ENCODE peak calls at places on chromosomes 7 and 10, in eight cellular contexts. N is HCT116, H is Panc1, U is GM12878, W is upper lobe of left lung, M is K562, X is HepG2, T is GM23338. P is an unnamed sample.

GRCh38 chr7:130668258-130669050 is at the start of gene COPG2:
- ATAC-seq in H (peak; percentile 100), N (peak; percentile 97), M (peak; percentile 100), W (peak; percentile 100), X (peak; percentile 99), U (peak; percentile 99), T (peak; percentile 97), P (peak; percentile 99)

GRCh38 chr7:97167176-97167575 is 49.7 kb downstream of the SDHAF3 start:
- ATAC-seq in W (no peak), T (no peak), U (no peak), M (no peak), N (no peak), H (no peak), X (no peak), P (no peak)

GRCh38 chr7:55971045-55971444 is 6.7 kb downstream of the NIPSNAP2 start:
- ATAC-seq in X (no peak), H (peak; percentile 42), U (no peak), T (no peak), N (no peak), W (no peak), M (no peak), P (no peak)

GRCh38 chr10:103834436-103835095 is 20.8 kb downstream of the SH3PXD2A start:
- ATAC-seq in H (no peak), M (no peak), W (no peak), T (peak; percentile 47), N (no peak), U (no peak), X (no peak), P (peak; percentile 26)

GRCh38 chr7:93115796-93116195 is 2.0 kb downstream of the SAMD9 start:
- ATAC-seq in W (peak; percentile 69), U (peak; percentile 55), N (peak; percentile 67), M (peak; percentile 43), X (no peak), T (no peak), H (peak; percentile 46), P (no peak)

GRCh38 chr7:29926216-29926615 is 63.4 kb downstream of the SCRN1 start:
- ATAC-seq in T (no peak), H (no peak), X (no peak), U (no peak), M (no peak), N (no peak), W (no peak), P (no peak)

GRCh38 chr10:123301077-123301875 is 147.1 kb downstream of the BUB3 start:
- ATAC-seq in X (no peak), N (peak; percentile 62), T (peak; percentile 48), U (peak; percentile 81), H (peak; percentile 75), M (no peak), W (peak; percentile 73), P (no peak)

GRCh38 chr7:16801111-16801542 is 3.7 kb downstream of the AGR2 start:
- ATAC-seq in H (peak; percentile 43), U (peak; percentile 81), N (peak; percentile 85), M (peak; percentile 88), T (peak; percentile 58), W (peak; percentile 60), X (peak; percentile 59), P (no peak)

GRCh38 chr10:60479305-60480020 is 89.8 kb upstream of the ANK3 start:
- ATAC-seq in T (peak; percentile 42), U (peak; percentile 55), N (no peak), H (no peak), W (no peak), X (no peak), M (no peak), P (no peak)

GRCh38 chr7:88233828-88234227 is 14.0 kb upstream of the SRI start:
- ATAC-seq in H (no peak), U (no peak), W (no peak), N (no peak), M (peak; percentile 81), T (no peak), X (peak; percentile 87), P (no peak)

GRCh38 chr7:158728911-158729645 is 24.5 kb upstream of the NCAPG2 start:
- ATAC-seq in U (no peak), W (no peak), M (no peak), X (no peak), T (no peak), H (no peak), N (no peak), P (no peak)

GRCh38 chr7:106599343-106599698 is 61.6 kb downstream of the CCDC71L start:
- ATAC-seq in N (no peak), W (no peak), U (no peak), H (peak; percentile 38), M (peak; percentile 1), X (no peak), T (no peak), P (no peak)

GRCh38 chr7:106600569-106601373 is 60.2 kb downstream of the CCDC71L start:
- ATAC-seq in N (no peak), H (no peak), X (no peak), M (peak; percentile 10), W (no peak), U (no peak), T (no peak), P (no peak)

GRCh38 chr7:106597014-106597413 is 63.9 kb downstream of the CCDC71L start:
- ATAC-seq in U (no peak), H (no peak), T (no peak), N (no peak), W (no peak), X (no peak), M (no peak), P (no peak)

GRCh38 chr7:106597751-106598619 is 63.0 kb downstream of the CCDC71L start:
- ATAC-seq in U (peak; percentile 72), H (no peak), X (no peak), M (no peak), N (no peak), T (no peak), W (peak; percentile 26), P (no peak)

DNA sequence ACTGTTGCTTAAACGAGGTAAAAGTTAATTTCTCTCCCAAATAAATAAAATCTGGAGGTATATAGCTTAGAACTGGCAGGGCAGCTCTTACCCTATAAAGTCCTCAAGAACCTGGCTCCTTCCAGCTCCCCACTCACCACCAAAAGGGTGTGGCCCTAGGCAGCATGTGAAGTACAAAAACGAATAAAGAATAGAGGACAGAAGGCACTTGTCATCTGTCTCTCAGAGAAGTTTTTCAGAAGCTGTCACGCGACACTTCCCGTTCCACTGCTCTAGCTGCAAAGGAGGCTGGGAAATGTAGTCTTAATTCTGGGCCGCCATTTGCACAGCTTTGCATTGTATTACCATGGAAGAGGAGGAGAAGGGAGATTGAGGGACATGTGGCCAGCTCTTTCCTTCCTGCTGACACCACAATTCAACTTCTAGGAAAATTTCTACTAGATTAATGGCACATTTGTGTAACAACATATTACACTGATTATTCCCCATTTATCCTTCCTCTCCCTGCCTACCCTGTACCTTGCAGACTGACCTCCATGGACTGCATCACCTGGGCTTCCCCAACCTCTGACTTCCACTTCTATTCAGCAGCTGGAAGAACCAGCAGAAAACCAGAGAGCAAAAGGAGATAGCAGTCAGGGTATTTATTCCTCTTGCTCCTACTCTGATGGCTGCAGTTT is 62.2 kb downstream of the CCDC71L start:
- ATAC-seq in W (peak; percentile 92), M (peak; percentile 97), H (peak; percentile 93), N (peak; percentile 98), X (peak; percentile 86), U (peak; percentile 99), T (peak; percentile 98), P (peak; percentile 79)
- TF ChIP-seq POLR2AphosphoS5 in W (peak; percentile 41), M (peak; percentile 19), H (no peak), N (no peak), X (no peak), U (no peak), T (no peak), P (no peak)

GRCh38 chr7:66687186-66687585 is 53.3 kb upstream of the RABGEF1 start:
- ATAC-seq in M (peak; percentile 51), X (no peak), N (no peak), W (no peak), T (no peak), U (no peak), H (no peak), P (no peak)

GRCh38 chr7:66682350-66683093 is 53.8 kb downstream of the KCTD7 start:
- ATAC-seq in W (peak; percentile 75), N (peak; percentile 58), U (peak; percentile 52), X (peak; percentile 58), T (peak; percentile 51), M (peak; percentile 52), H (peak; percentile 66), P (peak; percentile 52)

GRCh38 chr7:66679633-66679980 is 50.9 kb downstream of the KCTD7 start:
- ATAC-seq in X (no peak), W (no peak), U (no peak), N (no peak), M (no peak), H (no peak), T (no peak), P (no peak)

GRCh38 chr7:66681491-66682349 is 53.0 kb downstream of the KCTD7 start:
- ATAC-seq in U (peak; percentile 97), X (peak; percentile 96), W (peak; percentile 98), H (peak; percentile 97), M (peak; percentile 97), T (peak; percentile 92), N (peak; percentile 93), P (peak; percentile 99)

DNA sequence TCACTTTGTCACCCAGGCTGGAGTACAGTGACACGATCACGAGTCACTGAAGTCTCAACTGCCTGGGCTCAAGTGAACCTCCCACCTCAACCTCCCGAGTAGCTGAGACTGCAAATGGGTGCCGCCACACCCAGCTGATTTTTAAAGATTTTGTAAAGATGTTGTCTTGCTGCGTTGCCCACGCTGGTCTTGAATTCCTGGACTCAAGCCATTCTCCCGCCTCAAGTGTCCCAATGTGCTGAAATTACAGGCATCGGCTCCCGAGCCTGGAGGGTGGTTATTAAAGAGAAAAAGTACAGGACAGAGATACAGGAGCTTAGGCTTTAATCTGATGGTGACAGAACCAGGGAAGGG is 55.1 kb downstream of the KCTD7 start:
- ATAC-seq in U (no peak), H (no peak), W (no peak), N (no peak), T (no peak), X (no peak), M (no peak), P (no peak)
- H3K27ac ChIP-seq in U (no peak overlapping the region), H (peak overlapping the region; percentile 15), W (no peak overlapping the region), N (no peak overlapping the region), T (no peak overlapping the region), X (no peak overlapping the region), M (no peak overlapping the region), P (peak overlapping the region; percentile 21)

GRCh38 chr7:44212581-44213184 is 11.9 kb downstream of the YKT6 start:
- ATAC-seq in N (no peak), H (no peak), X (no peak), M (no peak), U (no peak), W (no peak), T (no peak), P (no peak)
- TF ChIP-seq POLR2AphosphoS5 in N (no peak), H (no peak), X (no peak), M (no peak), U (no peak), W (no peak), T (no peak), P (no peak)

DNA sequence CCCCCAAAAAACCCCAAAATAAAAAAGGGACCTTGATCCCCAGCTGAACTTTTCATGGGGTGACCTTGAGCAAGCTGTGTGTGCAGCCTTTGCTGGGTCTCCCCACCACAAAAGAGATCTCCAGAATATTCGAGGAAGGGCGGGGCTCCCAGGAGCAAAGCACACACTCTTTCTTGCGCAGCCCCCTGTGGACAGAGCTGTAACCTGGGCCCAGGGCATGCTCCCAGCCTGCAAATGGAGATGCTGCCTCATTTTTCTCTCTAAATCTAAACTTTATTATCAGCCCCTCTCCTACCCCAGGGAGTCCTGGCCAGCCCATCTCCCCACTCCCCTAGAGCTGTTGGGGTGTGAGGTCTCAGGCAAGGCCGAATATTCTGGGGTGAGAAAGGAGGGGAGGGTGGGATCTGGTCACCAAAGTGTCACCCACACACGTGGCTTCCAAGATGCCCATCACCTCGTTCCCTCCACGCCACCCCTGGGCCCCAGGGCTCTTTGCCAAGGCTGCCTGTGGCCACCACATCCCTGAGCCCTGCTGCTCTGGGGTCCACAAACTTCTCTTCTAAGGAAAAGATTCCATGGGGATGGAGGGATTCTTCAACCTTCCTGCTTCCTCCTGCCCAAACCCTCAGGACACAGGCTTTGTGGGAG is 1.7 kb upstream of the CALML3 start:
- ATAC-seq in T (no peak), H (no peak), X (no peak), M (peak; percentile 89), U (no peak), W (no peak), N (no peak), P (no peak)
- H3K27ac ChIP-seq in T (no peak overlapping the region), H (no peak overlapping the region), X (no peak overlapping the region), M (no peak overlapping the region), U (no peak overlapping the region), W (no peak overlapping the region), N (no peak overlapping the region), P (no peak overlapping the region)